ENCODE peak calls at places on chromosomes 12 and 14, in six cellular contexts. One of them, this sample, is unnamed.

GRCh38 chr14:93081875-93082570 is 33.7 kb downstream of the ITPK1 start:
- DNase-seq in mammary epithelial cell: no peak
- DNase-seq in HS-27A: no peak
- DNase-seq in myocyte: peak
- DNase-seq in choroid plexus epithelial cell: no peak
- DNase-seq in CMK: no peak
- DNase-seq in this sample: no peak

GRCh38 chr12:101642115-101643067 is 47.6 kb downstream of the MYBPC1 start:
- DNase-seq in mammary epithelial cell: no peak
- DNase-seq in HS-27A: no peak
- DNase-seq in myocyte: no peak
- DNase-seq in choroid plexus epithelial cell: no peak
- DNase-seq in CMK: no peak
- DNase-seq in this sample: no peak

GRCh38 chr14:77962731-77963520 is 163.0 kb downstream of the ADCK1 start:
- DNase-seq in mammary epithelial cell: no peak
- DNase-seq in HS-27A: no peak
- DNase-seq in myocyte: no peak
- DNase-seq in choroid plexus epithelial cell: peak
- DNase-seq in CMK: no peak
- DNase-seq in this sample: no peak

GRCh38 chr12:117114784-117115183 is 15.6 kb upstream of the TESC start:
- DNase-seq in mammary epithelial cell: no peak
- DNase-seq in HS-27A: no peak
- DNase-seq in myocyte: no peak
- DNase-seq in choroid plexus epithelial cell: no peak
- DNase-seq in CMK: no peak
- DNase-seq in this sample: no peak

GRCh38 chr12:2138871-2139308 is 86.1 kb downstream of the CACNA1C start:
- DNase-seq in mammary epithelial cell: no peak
- DNase-seq in HS-27A: no peak
- DNase-seq in myocyte: no peak
- DNase-seq in choroid plexus epithelial cell: peak
- DNase-seq in CMK: no peak
- DNase-seq in this sample: no peak

GRCh38 chr12:131619736-131620506 is 91.0 kb upstream of the SFSWAP start:
- DNase-seq in mammary epithelial cell: no peak
- DNase-seq in HS-27A: no peak
- DNase-seq in myocyte: no peak
- DNase-seq in choroid plexus epithelial cell: no peak
- DNase-seq in CMK: no peak
- DNase-seq in this sample: no peak

GRCh38 chr12:53476769-53477209 is 22.5 kb downstream of the MAP3K12 start:
- DNase-seq in mammary epithelial cell: no peak
- DNase-seq in HS-27A: no peak
- DNase-seq in myocyte: no peak
- DNase-seq in choroid plexus epithelial cell: no peak
- DNase-seq in CMK: no peak
- DNase-seq in this sample: no peak

GRCh38 chr12:6620137-6620884 is 13.1 kb upstream of the CHD4 start:
- DNase-seq in mammary epithelial cell: no peak
- DNase-seq in HS-27A: no peak
- DNase-seq in myocyte: no peak
- DNase-seq in choroid plexus epithelial cell: peak
- DNase-seq in CMK: no peak
- DNase-seq in this sample: no peak

GRCh38 chr14:78005325-78005724 is 164.8 kb upstream of the NRXN3 start:
- DNase-seq in mammary epithelial cell: peak
- DNase-seq in HS-27A: no peak
- DNase-seq in myocyte: no peak
- DNase-seq in choroid plexus epithelial cell: peak
- DNase-seq in CMK: no peak
- DNase-seq in this sample: peak

GRCh38 chr12:68876471-68876870 is 56.5 kb downstream of the CPM start:
- DNase-seq in mammary epithelial cell: no peak
- DNase-seq in HS-27A: no peak
- DNase-seq in myocyte: no peak
- DNase-seq in choroid plexus epithelial cell: peak
- DNase-seq in CMK: no peak
- DNase-seq in this sample: no peak

GRCh38 chr12:10364839-10365681 is 24.8 kb downstream of the KLRK1 start:
- DNase-seq in mammary epithelial cell: peak
- DNase-seq in HS-27A: no peak
- DNase-seq in myocyte: peak
- DNase-seq in choroid plexus epithelial cell: peak
- DNase-seq in CMK: no peak
- DNase-seq in this sample: peak

GRCh38 chr12:114269153-114269552 is 136.8 kb downstream of the TBX5 start:
- DNase-seq in mammary epithelial cell: peak
- DNase-seq in HS-27A: no peak
- DNase-seq in myocyte: peak
- DNase-seq in choroid plexus epithelial cell: no peak
- DNase-seq in CMK: no peak
- DNase-seq in this sample: no peak

GRCh38 chr14:54147758-54148157 is 191.1 kb upstream of the BMP4 start:
- DNase-seq in mammary epithelial cell: no peak
- DNase-seq in HS-27A: no peak
- DNase-seq in myocyte: no peak
- DNase-seq in choroid plexus epithelial cell: no peak
- DNase-seq in CMK: no peak
- DNase-seq in this sample: no peak

GRCh38 chr12:128339121-128339520 is 72.2 kb downstream of the TMEM132C start:
- DNase-seq in mammary epithelial cell: no peak
- DNase-seq in HS-27A: no peak
- DNase-seq in myocyte: no peak
- DNase-seq in choroid plexus epithelial cell: no peak
- DNase-seq in CMK: no peak
- DNase-seq in this sample: no peak